ENCODE peak calls at places on chromosomes 2 and 18, in five cellular contexts. One of them, this sample, is unnamed.

GRCh38 chr2:218186355-218186766 is 19.6 kb upstream of the CXCR1 start:
- DNase-seq in foreskin fibroblast: peak; percentile 79
- DNase-seq in left cardiac atrium: peak; percentile 55
- DNase-seq in stomach: peak; percentile 83
- DNase-seq in left ventricle myocardium inferior: peak; percentile 45
- DNase-seq in this sample: peak; percentile 68

GRCh38 chr18:57150828-57151227 is 3.9 kb downstream of the BOD1L2 start:
- DNase-seq in foreskin fibroblast: no peak
- DNase-seq in left cardiac atrium: no peak
- DNase-seq in stomach: no peak
- DNase-seq in left ventricle myocardium inferior: no peak
- DNase-seq in this sample: no peak

GRCh38 chr2:238883315-238884004 is 35.6 kb downstream of the TWIST2 start:
- DNase-seq in foreskin fibroblast: peak; percentile 87
- DNase-seq in left cardiac atrium: no peak
- DNase-seq in stomach: no peak
- DNase-seq in left ventricle myocardium inferior: no peak
- DNase-seq in this sample: no peak

GRCh38 chr2:54709341-54709809 is 14.1 kb upstream of the EML6 start:
- DNase-seq in foreskin fibroblast: peak; percentile 12
- DNase-seq in left cardiac atrium: no peak
- DNase-seq in stomach: peak; percentile 68
- DNase-seq in left ventricle myocardium inferior: peak; percentile 30
- DNase-seq in this sample: peak; percentile 33

GRCh38 chr2:37501121-37501520 is 156.7 kb downstream of the QPCT start:
- DNase-seq in foreskin fibroblast: peak; percentile 10
- DNase-seq in left cardiac atrium: no peak
- DNase-seq in stomach: no peak
- DNase-seq in left ventricle myocardium inferior: no peak
- DNase-seq in this sample: no peak

GRCh38 chr2:101277111-101277510 is 24.4 kb downstream of the CNOT11 start:
- DNase-seq in foreskin fibroblast: peak; percentile 35
- DNase-seq in left cardiac atrium: no peak
- DNase-seq in stomach: peak; percentile 32
- DNase-seq in left ventricle myocardium inferior: no peak
- DNase-seq in this sample: no peak

GRCh38 chr2:150939087-150939486 is 322.6 kb downstream of the RBM43 start:
- DNase-seq in foreskin fibroblast: no peak
- DNase-seq in left cardiac atrium: no peak
- DNase-seq in stomach: no peak
- DNase-seq in left ventricle myocardium inferior: no peak
- DNase-seq in this sample: no peak

GRCh38 chr2:197514754-197515153 is 1.1 kb upstream of the MOB4 start:
- DNase-seq in foreskin fibroblast: peak; percentile 26
- DNase-seq in left cardiac atrium: no peak
- DNase-seq in stomach: no peak
- DNase-seq in left ventricle myocardium inferior: no peak
- DNase-seq in this sample: no peak

GRCh38 chr2:16318051-16318450 is 347.6 kb downstream of the CYRIA start:
- DNase-seq in foreskin fibroblast: no peak
- DNase-seq in left cardiac atrium: no peak
- DNase-seq in stomach: no peak
- DNase-seq in left ventricle myocardium inferior: no peak
- DNase-seq in this sample: no peak

GRCh38 chr2:15700131-15700530 is 108.5 kb downstream of the DDX1 start:
- DNase-seq in foreskin fibroblast: no peak
- DNase-seq in left cardiac atrium: no peak
- DNase-seq in stomach: no peak
- DNase-seq in left ventricle myocardium inferior: no peak
- DNase-seq in this sample: no peak

GRCh38 chr2:160635488-160635887 is 141.9 kb upstream of the RBMS1 start:
- DNase-seq in foreskin fibroblast: peak; percentile 80
- DNase-seq in left cardiac atrium: peak; percentile 49
- DNase-seq in stomach: no peak
- DNase-seq in left ventricle myocardium inferior: no peak
- DNase-seq in this sample: no peak

GRCh38 chr2:142557391-142557790 is 320.1 kb upstream of the KYNU start:
- DNase-seq in foreskin fibroblast: no peak
- DNase-seq in left cardiac atrium: no peak
- DNase-seq in stomach: no peak
- DNase-seq in left ventricle myocardium inferior: no peak
- DNase-seq in this sample: no peak

GRCh38 chr2:240648650-240649275 is 23.5 kb downstream of the GPR35 start:
- DNase-seq in foreskin fibroblast: no peak
- DNase-seq in left cardiac atrium: no peak
- DNase-seq in stomach: no peak
- DNase-seq in left ventricle myocardium inferior: no peak
- DNase-seq in this sample: no peak

GRCh38 chr18:3453540-3454364 is 3.8 kb downstream of the TGIF1 start:
- DNase-seq in foreskin fibroblast: peak; percentile 96
- DNase-seq in left cardiac atrium: peak; percentile 59
- DNase-seq in stomach: peak; percentile 41
- DNase-seq in left ventricle myocardium inferior: peak; percentile 20
- DNase-seq in this sample: peak; percentile 58

GRCh38 chr18:7038330-7038846 is 79.2 kb downstream of the LAMA1 start:
- DNase-seq in foreskin fibroblast: peak; percentile 98
- DNase-seq in left cardiac atrium: peak; percentile 89
- DNase-seq in stomach: no peak
- DNase-seq in left ventricle myocardium inferior: peak; percentile 62
- DNase-seq in this sample: peak; percentile 72

GRCh38 chr2:25063876-25064660 is 22.2 kb downstream of the EFR3B start:
- DNase-seq in foreskin fibroblast: no peak
- DNase-seq in left cardiac atrium: no peak
- DNase-seq in stomach: no peak
- DNase-seq in left ventricle myocardium inferior: peak; percentile 28
- DNase-seq in this sample: no peak

GRCh38 chr2:71880846-71881610 is 266.6 kb downstream of the CYP26B1 start:
- DNase-seq in foreskin fibroblast: peak; percentile 88
- DNase-seq in left cardiac atrium: peak; percentile 79
- DNase-seq in stomach: no peak
- DNase-seq in left ventricle myocardium inferior: peak; percentile 58
- DNase-seq in this sample: peak; percentile 87

GRCh38 chr2:42309366-42309765 is 51.7 kb downstream of the COX7A2L start:
- DNase-seq in foreskin fibroblast: no peak
- DNase-seq in left cardiac atrium: no peak
- DNase-seq in stomach: no peak
- DNase-seq in left ventricle myocardium inferior: no peak
- DNase-seq in this sample: no peak

GRCh38 chr2:11784747-11785610 is 38.5 kb downstream of the LPIN1 start:
- DNase-seq in foreskin fibroblast: peak; percentile 74
- DNase-seq in left cardiac atrium: peak; percentile 42
- DNase-seq in stomach: peak; percentile 47
- DNase-seq in left ventricle myocardium inferior: no peak
- DNase-seq in this sample: no peak

GRCh38 chr2:213248637-213249036 is 35.6 kb upstream of the SPAG16 start:
- DNase-seq in foreskin fibroblast: no peak
- DNase-seq in left cardiac atrium: no peak
- DNase-seq in stomach: no peak
- DNase-seq in left ventricle myocardium inferior: no peak
- DNase-seq in this sample: no peak

GRCh38 chr2:120953066-120953760 is 217.5 kb downstream of the GLI2 start:
- DNase-seq in foreskin fibroblast: no peak
- DNase-seq in left cardiac atrium: no peak
- DNase-seq in stomach: no peak
- DNase-seq in left ventricle myocardium inferior: no peak
- DNase-seq in this sample: no peak